ENCODE peak calls at places on chromosomes 2 and 18, in nine cellular contexts. E, B, V, L, X, Y, F, I and M are unnamed samples.

GRCh38 chr2:31812051-31812798 is 198.6 kb downstream of the MEMO1 start:
- DNase-seq in L (no peak), X (no peak), E (no peak), V (no peak), Y (peak), B (no peak), I (no peak), F (no peak), M (no peak)

GRCh38 chr2:187994464-187995331 is 297.0 kb upstream of the GULP1 start:
- DNase-seq in B (no peak), L (no peak), I (peak), V (no peak), X (no peak), F (no peak), Y (no peak), E (no peak), M (no peak)

GRCh38 chr2:112814278-112814677 is 22.3 kb downstream of the IL1B start:
- DNase-seq in X (no peak), B (no peak), Y (no peak), I (peak), V (peak), E (no peak), F (no peak), L (no peak), M (no peak)

GRCh38 chr2:222318026-222318711 is 19.4 kb upstream of the PAX3 start:
- DNase-seq in I (peak), E (no peak), L (peak), B (peak), F (peak), Y (no peak), V (peak), X (peak), M (no peak)

GRCh38 chr18:8667846-8668245 is 37.5 kb upstream of the MTCL1 start:
- DNase-seq in I (no peak), L (no peak), Y (no peak), E (no peak), X (no peak), V (no peak), B (no peak), F (no peak), M (no peak)

GRCh38 chr2:158142568-158143332 is 41.1 kb downstream of the UPP2 start:
- DNase-seq in X (no peak), Y (no peak), F (no peak), L (no peak), E (no peak), V (no peak), B (no peak), I (peak), M (no peak)

GRCh38 chr2:240970816-240971215 is 27.6 kb upstream of the SNED1 start:
- DNase-seq in L (no peak), E (no peak), Y (no peak), V (no peak), I (no peak), F (no peak), B (no peak), X (no peak), M (no peak)

GRCh38 chr18:52950153-52950552 is 610.2 kb downstream of the DCC start:
- DNase-seq in F (no peak), Y (no peak), I (no peak), E (no peak), B (no peak), X (no peak), L (no peak), V (no peak), M (no peak)

GRCh38 chr18:46484971-46485370 is 172.0 kb downstream of the LOXHD1 start:
- DNase-seq in L (no peak), B (no peak), I (no peak), V (no peak), F (no peak), E (no peak), Y (no peak), X (no peak), M (no peak)

GRCh38 chr2:23287250-23287704 is 97.7 kb upstream of the KLHL29 start:
- DNase-seq in F (no peak), I (peak), E (no peak), V (no peak), B (no peak), L (no peak), Y (no peak), X (no peak), M (no peak)

GRCh38 chr2:196275646-196276352 is 104.4 kb upstream of the STK17B start:
- DNase-seq in L (no peak), X (peak), B (no peak), F (no peak), Y (no peak), V (no peak), I (no peak), E (no peak), M (no peak)

GRCh38 chr18:32156855-32157254 is 33.0 kb upstream of the MEP1B start:
- DNase-seq in L (no peak), E (no peak), X (no peak), B (no peak), F (no peak), I (no peak), Y (no peak), V (no peak), M (no peak)

GRCh38 chr18:79791141-79791972 is 6.4 kb upstream of the KCNG2 start:
- DNase-seq in I (peak), X (peak), L (peak), F (no peak), B (no peak), V (peak), Y (no peak), E (no peak), M (peak)

GRCh38 chr18:70296289-70296688 is 7.4 kb downstream of the SOCS6 start:
- DNase-seq in F (no peak), L (peak), V (no peak), Y (no peak), X (peak), I (no peak), E (no peak), B (no peak), M (no peak)

GRCh38 chr2:195737531-195738162 is 80.6 kb downstream of the SLC39A10 start:
- DNase-seq in E (no peak), Y (no peak), I (no peak), B (no peak), V (no peak), L (no peak), F (no peak), X (no peak), M (no peak)

GRCh38 chr2:100934504-100935371 is 67.4 kb upstream of the RPL31 start:
- DNase-seq in I (peak), B (no peak), X (no peak), F (no peak), Y (no peak), L (no peak), E (no peak), V (no peak), M (no peak)

GRCh38 chr2:56170988-56171387 is 12.8 kb upstream of the CCDC85A start:
- DNase-seq in X (no peak), L (no peak), B (no peak), E (no peak), I (no peak), V (no peak), F (no peak), Y (no peak), M (no peak)

GRCh38 chr18:45667056-45667455 is 51.8 kb downstream of the SLC14A2 start:
- DNase-seq in F (no peak), V (no peak), Y (no peak), X (no peak), I (no peak), L (no peak), E (no peak), B (no peak), M (no peak)

GRCh38 chr2:126761256-126761980 is 105.5 kb downstream of the GYPC start:
- DNase-seq in V (no peak), X (no peak), E (no peak), L (no peak), I (no peak), F (no peak), Y (no peak), B (no peak), M (no peak)

GRCh38 chr2:223363085-223363484 is 239.1 kb downstream of the SCG2 start:
- DNase-seq in F (no peak), L (no peak), E (no peak), I (no peak), V (no peak), Y (no peak), X (no peak), B (peak), M (no peak)

GRCh38 chr2:79155826-79156476 is 3.6 kb downstream of the REG3A start:
- DNase-seq in L (no peak), Y (no peak), B (no peak), F (no peak), E (no peak), I (no peak), X (no peak), V (no peak), M (no peak)

GRCh38 chr2:237631029-237631785 is 3.8 kb downstream of the LRRFIP1 start:
- DNase-seq in X (no peak), L (no peak), I (peak), F (no peak), E (no peak), V (no peak), B (no peak), Y (no peak), M (no peak)

GRCh38 chr2:17318013-17318412 is 200.2 kb downstream of the RAD51AP2 start:
- DNase-seq in F (no peak), Y (no peak), E (no peak), V (no peak), B (no peak), X (no peak), I (no peak), L (no peak), M (no peak)

GRCh38 chr2:5700551-5700950 is 8.4 kb downstream of the SOX11 start:
- DNase-seq in B (no peak), L (no peak), V (no peak), X (no peak), Y (no peak), F (no peak), E (no peak), I (no peak), M (no peak)

GRCh38 chr2:235514627-235515363 is 21.0 kb downstream of the AGAP1 start:
- DNase-seq in E (no peak), I (no peak), Y (no peak), X (no peak), F (no peak), B (no peak), L (no peak), V (peak), M (no peak)

GRCh38 chr2:31675485-31675901 is 94.8 kb upstream of the SRD5A2 start:
- DNase-seq in X (peak), B (no peak), F (peak), Y (no peak), E (no peak), L (peak), V (no peak), I (no peak), M (no peak)

GRCh38 chr2:160051374-160051800 is 11.0 kb downstream of the PLA2R1 start:
- DNase-seq in Y (no peak), L (peak), X (no peak), F (no peak), V (no peak), I (peak), B (no peak), E (no peak), M (no peak)

GRCh38 chr2:129233751-129234406 is 745.6 kb upstream of the RAB6C start:
- DNase-seq in F (no peak), B (no peak), L (peak), X (no peak), E (no peak), V (peak), Y (no peak), I (peak), M (no peak)

GRCh38 chr2:237478969-237479368 is 8.1 kb upstream of the MLPH start:
- DNase-seq in E (no peak), X (no peak), B (no peak), I (no peak), V (no peak), Y (no peak), F (no peak), L (peak), M (no peak)

GRCh38 chr2:110993557-110994231 is 127.0 kb upstream of the BCL2L11 start:
- DNase-seq in I (no peak), L (no peak), F (no peak), E (no peak), V (no peak), B (no peak), Y (peak), X (peak), M (peak)

GRCh38 chr18:36326771-36327170 is 29.3 kb downstream of the FHOD3 start:
- DNase-seq in B (no peak), Y (no peak), X (no peak), I (no peak), F (no peak), E (no peak), V (no peak), L (no peak), M (no peak)

GRCh38 chr18:48715651-48716354 is 177.0 kb downstream of the CTIF start:
- DNase-seq in I (no peak), V (no peak), E (no peak), X (no peak), L (no peak), B (no peak), F (no peak), Y (peak), M (no peak)

GRCh38 chr2:171788316-171788993 is 101.2 kb downstream of the DYNC1I2 start:
- DNase-seq in V (no peak), B (peak), Y (no peak), X (no peak), E (no peak), F (no peak), I (no peak), L (no peak), M (no peak)

GRCh38 chr2:62736899-62737559 is 31.5 kb downstream of the EHBP1 start:
- DNase-seq in X (no peak), L (no peak), E (no peak), B (no peak), Y (no peak), V (no peak), I (peak), F (no peak), M (no peak)

GRCh38 chr2:8193686-8194615 is 487.9 kb upstream of the ID2 start:
- DNase-seq in L (no peak), B (peak), V (no peak), Y (no peak), E (no peak), F (no peak), X (no peak), I (no peak), M (no peak)